ENCODE peak calls at places on chromosomes 12 and 14, in nine cellular contexts. One of them, this sample, is unnamed.

GRCh38 chr12:119710941-119711551 is 43.1 kb downstream of the PRKAB1 start:
- DNase-seq in astrocyte: no peak
- DNase-seq in NCI-H2029: peak
- DNase-seq in activated gamma-delta T cell: no peak
- DNase-seq in prostate gland: peak
- DNase-seq in NCI-H2081: no peak
- DNase-seq in cardiac septum: no peak
- DNase-seq in fibroblast of the conjunctiva: no peak
- DNase-seq in brain microvascular endothelial cell: no peak
- DNase-seq in this sample: no peak

GRCh38 chr12:121170581-121171260 is 38.0 kb downstream of the P2RX7 start:
- DNase-seq in astrocyte: peak
- DNase-seq in NCI-H2029: no peak
- DNase-seq in activated gamma-delta T cell: no peak
- DNase-seq in prostate gland: no peak
- DNase-seq in NCI-H2081: no peak
- DNase-seq in cardiac septum: peak
- DNase-seq in fibroblast of the conjunctiva: no peak
- DNase-seq in brain microvascular endothelial cell: peak
- DNase-seq in this sample: no peak

GRCh38 chr14:102215522-102216250 is 76.0 kb downstream of the WDR20 start:
- DNase-seq in astrocyte: peak
- DNase-seq in NCI-H2029: peak
- DNase-seq in activated gamma-delta T cell: no peak
- DNase-seq in prostate gland: no peak
- DNase-seq in NCI-H2081: no peak
- DNase-seq in cardiac septum: no peak
- DNase-seq in fibroblast of the conjunctiva: no peak
- DNase-seq in brain microvascular endothelial cell: peak
- DNase-seq in this sample: no peak

GRCh38 chr12:86698581-86698980 is 442.4 kb upstream of the MGAT4C start:
- DNase-seq in astrocyte: peak
- DNase-seq in NCI-H2029: no peak
- DNase-seq in activated gamma-delta T cell: no peak
- DNase-seq in prostate gland: no peak
- DNase-seq in NCI-H2081: no peak
- DNase-seq in cardiac septum: no peak
- DNase-seq in fibroblast of the conjunctiva: peak
- DNase-seq in brain microvascular endothelial cell: peak
- DNase-seq in this sample: no peak

GRCh38 chr12:96906498-96906848 is 584 bp upstream of the NEDD1 start:
- DNase-seq in astrocyte: no peak
- DNase-seq in NCI-H2029: no peak
- DNase-seq in activated gamma-delta T cell: no peak
- DNase-seq in prostate gland: no peak
- DNase-seq in NCI-H2081: no peak
- DNase-seq in cardiac septum: no peak
- DNase-seq in fibroblast of the conjunctiva: no peak
- DNase-seq in brain microvascular endothelial cell: no peak
- DNase-seq in this sample: no peak

GRCh38 chr12:132998742-132999141 is 12.6 kb downstream of the ZNF26 start:
- DNase-seq in astrocyte: no peak
- DNase-seq in NCI-H2029: no peak
- DNase-seq in activated gamma-delta T cell: no peak
- DNase-seq in prostate gland: no peak
- DNase-seq in NCI-H2081: no peak
- DNase-seq in cardiac septum: no peak
- DNase-seq in fibroblast of the conjunctiva: no peak
- DNase-seq in brain microvascular endothelial cell: no peak
- DNase-seq in this sample: no peak

GRCh38 chr14:37650356-37651037 is 55.1 kb downstream of the TTC6 start:
- DNase-seq in astrocyte: no peak
- DNase-seq in NCI-H2029: peak
- DNase-seq in activated gamma-delta T cell: no peak
- DNase-seq in prostate gland: no peak
- DNase-seq in NCI-H2081: peak
- DNase-seq in cardiac septum: no peak
- DNase-seq in fibroblast of the conjunctiva: no peak
- DNase-seq in brain microvascular endothelial cell: peak
- DNase-seq in this sample: no peak

GRCh38 chr12:92185052-92185451 is 39.4 kb upstream of the BTG1 start:
- DNase-seq in astrocyte: no peak
- DNase-seq in NCI-H2029: no peak
- DNase-seq in activated gamma-delta T cell: no peak
- DNase-seq in prostate gland: no peak
- DNase-seq in NCI-H2081: no peak
- DNase-seq in cardiac septum: no peak
- DNase-seq in fibroblast of the conjunctiva: no peak
- DNase-seq in brain microvascular endothelial cell: no peak
- DNase-seq in this sample: no peak

GRCh38 chr12:23564454-23564853 is 385.0 kb downstream of the SOX5 start:
- DNase-seq in astrocyte: no peak
- DNase-seq in NCI-H2029: no peak
- DNase-seq in activated gamma-delta T cell: no peak
- DNase-seq in prostate gland: no peak
- DNase-seq in NCI-H2081: no peak
- DNase-seq in cardiac septum: no peak
- DNase-seq in fibroblast of the conjunctiva: no peak
- DNase-seq in brain microvascular endothelial cell: no peak
- DNase-seq in this sample: no peak

GRCh38 chr14:99754141-99755067 is 38.8 kb upstream of the EML1 start:
- DNase-seq in astrocyte: peak
- DNase-seq in NCI-H2029: no peak
- DNase-seq in activated gamma-delta T cell: no peak
- DNase-seq in prostate gland: no peak
- DNase-seq in NCI-H2081: no peak
- DNase-seq in cardiac septum: peak
- DNase-seq in fibroblast of the conjunctiva: no peak
- DNase-seq in brain microvascular endothelial cell: no peak
- DNase-seq in this sample: no peak